ENCODE peak calls at places on chromosome 5, in nine cellular contexts. One of them, this sample, is unnamed.

GRCh38 chr5:126104951-126105350 is 318.3 kb upstream of the GRAMD2B start:
- DNase-seq in LHCN-M2: peak; percentile 63
- DNase-seq in CD4-positive, alpha-beta T cell: no peak
- DNase-seq in hepatic stellate cell: no peak
- DNase-seq in AML-193: no peak
- DNase-seq in GM03348: no peak
- DNase-seq in substantia nigra: no peak
- DNase-seq in CMK: no peak
- DNase-seq in CD4-positive, CD25-positive, alpha-beta regulatory T cell: no peak
- DNase-seq in this sample: no peak

GRCh38 chr5:6761333-6761732 is 48.1 kb downstream of the TENT4A start:
- DNase-seq in CD4-positive, alpha-beta T cell: no peak
- DNase-seq in CD4-positive, CD25-positive, alpha-beta regulatory T cell: no peak
- DNase-seq in hepatic stellate cell: no peak
- DNase-seq in GM03348: no peak
- DNase-seq in AML-193: no peak
- DNase-seq in LHCN-M2: no peak
- DNase-seq in substantia nigra: no peak
- DNase-seq in CMK: no peak
- DNase-seq in this sample: no peak

GRCh38 chr5:154098465-154098864 is 59.7 kb downstream of the MFAP3 start:
- DNase-seq in GM03348: no peak
- DNase-seq in hepatic stellate cell: no peak
- DNase-seq in substantia nigra: no peak
- DNase-seq in CD4-positive, alpha-beta T cell: no peak
- DNase-seq in CMK: no peak
- DNase-seq in CD4-positive, CD25-positive, alpha-beta regulatory T cell: no peak
- DNase-seq in LHCN-M2: no peak
- DNase-seq in AML-193: no peak
- DNase-seq in this sample: no peak

GRCh38 chr5:135375040-135375439 is 24.0 kb downstream of the MACROH2A1 start:
- DNase-seq in GM03348: no peak
- DNase-seq in substantia nigra: no peak
- DNase-seq in CD4-positive, CD25-positive, alpha-beta regulatory T cell: no peak
- DNase-seq in CD4-positive, alpha-beta T cell: no peak
- DNase-seq in hepatic stellate cell: no peak
- DNase-seq in AML-193: no peak
- DNase-seq in LHCN-M2: no peak
- DNase-seq in CMK: no peak
- DNase-seq in this sample: no peak

GRCh38 chr5:58872670-58873273 is 289.9 kb downstream of the RAB3C start:
- DNase-seq in AML-193: no peak
- DNase-seq in CMK: no peak
- DNase-seq in CD4-positive, alpha-beta T cell: no peak
- DNase-seq in CD4-positive, CD25-positive, alpha-beta regulatory T cell: no peak
- DNase-seq in LHCN-M2: no peak
- DNase-seq in hepatic stellate cell: no peak
- DNase-seq in GM03348: no peak
- DNase-seq in substantia nigra: no peak
- DNase-seq in this sample: no peak

GRCh38 chr5:68375540-68375939 is 160.0 kb downstream of the PIK3R1 start:
- DNase-seq in CD4-positive, CD25-positive, alpha-beta regulatory T cell: no peak
- DNase-seq in GM03348: no peak
- DNase-seq in substantia nigra: no peak
- DNase-seq in LHCN-M2: no peak
- DNase-seq in CMK: no peak
- DNase-seq in AML-193: no peak
- DNase-seq in hepatic stellate cell: no peak
- DNase-seq in CD4-positive, alpha-beta T cell: no peak
- DNase-seq in this sample: no peak

GRCh38 chr5:101678494-101679193 is 617.4 kb downstream of the SLCO4C1 start:
- DNase-seq in GM03348: peak; percentile 64
- DNase-seq in CMK: peak; percentile 30
- DNase-seq in LHCN-M2: peak; percentile 54
- DNase-seq in hepatic stellate cell: peak; percentile 5
- DNase-seq in AML-193: peak; percentile 24
- DNase-seq in substantia nigra: peak; percentile 33
- DNase-seq in CD4-positive, CD25-positive, alpha-beta regulatory T cell: peak; percentile 16
- DNase-seq in CD4-positive, alpha-beta T cell: no peak
- DNase-seq in this sample: peak; percentile 25

GRCh38 chr5:33711094-33711670 is 180.6 kb downstream of the ADAMTS12 start:
- DNase-seq in CD4-positive, CD25-positive, alpha-beta regulatory T cell: no peak
- DNase-seq in hepatic stellate cell: no peak
- DNase-seq in LHCN-M2: peak; percentile 41
- DNase-seq in substantia nigra: no peak
- DNase-seq in CMK: no peak
- DNase-seq in AML-193: no peak
- DNase-seq in CD4-positive, alpha-beta T cell: no peak
- DNase-seq in GM03348: no peak
- DNase-seq in this sample: no peak

GRCh38 chr5:151670953-151671636 is 15.6 kb downstream of the SPARC start:
- DNase-seq in CD4-positive, alpha-beta T cell: no peak
- DNase-seq in LHCN-M2: peak; percentile 81
- DNase-seq in GM03348: no peak
- DNase-seq in substantia nigra: no peak
- DNase-seq in CD4-positive, CD25-positive, alpha-beta regulatory T cell: no peak
- DNase-seq in hepatic stellate cell: no peak
- DNase-seq in AML-193: no peak
- DNase-seq in CMK: no peak
- DNase-seq in this sample: no peak

GRCh38 chr5:115050860-115051259 is 118.8 kb downstream of the TRIM36 start:
- DNase-seq in substantia nigra: no peak
- DNase-seq in CMK: no peak
- DNase-seq in AML-193: no peak
- DNase-seq in LHCN-M2: no peak
- DNase-seq in GM03348: no peak
- DNase-seq in CD4-positive, CD25-positive, alpha-beta regulatory T cell: no peak
- DNase-seq in CD4-positive, alpha-beta T cell: no peak
- DNase-seq in hepatic stellate cell: no peak
- DNase-seq in this sample: no peak

GRCh38 chr5:154302181-154302580 is 111.6 kb downstream of the GALNT10 start:
- DNase-seq in CD4-positive, CD25-positive, alpha-beta regulatory T cell: no peak
- DNase-seq in substantia nigra: peak; percentile 35
- DNase-seq in GM03348: no peak
- DNase-seq in hepatic stellate cell: no peak
- DNase-seq in AML-193: no peak
- DNase-seq in CMK: no peak
- DNase-seq in LHCN-M2: no peak
- DNase-seq in CD4-positive, alpha-beta T cell: no peak
- DNase-seq in this sample: no peak

GRCh38 chr5:68000805-68001204 is 214.8 kb upstream of the PIK3R1 start:
- DNase-seq in CD4-positive, CD25-positive, alpha-beta regulatory T cell: no peak
- DNase-seq in CMK: no peak
- DNase-seq in substantia nigra: no peak
- DNase-seq in GM03348: no peak
- DNase-seq in AML-193: no peak
- DNase-seq in LHCN-M2: no peak
- DNase-seq in hepatic stellate cell: no peak
- DNase-seq in CD4-positive, alpha-beta T cell: no peak
- DNase-seq in this sample: no peak

GRCh38 chr5:69030663-69031062 is 63.2 kb upstream of the SLC30A5 start:
- DNase-seq in GM03348: no peak
- DNase-seq in CD4-positive, CD25-positive, alpha-beta regulatory T cell: no peak
- DNase-seq in CD4-positive, alpha-beta T cell: no peak
- DNase-seq in substantia nigra: no peak
- DNase-seq in hepatic stellate cell: no peak
- DNase-seq in LHCN-M2: no peak
- DNase-seq in AML-193: no peak
- DNase-seq in CMK: no peak
- DNase-seq in this sample: no peak

GRCh38 chr5:133453084-133453765 is 159.1 kb downstream of the FSTL4 start:
- DNase-seq in substantia nigra: no peak
- DNase-seq in AML-193: no peak
- DNase-seq in CD4-positive, alpha-beta T cell: no peak
- DNase-seq in CD4-positive, CD25-positive, alpha-beta regulatory T cell: no peak
- DNase-seq in GM03348: no peak
- DNase-seq in CMK: no peak
- DNase-seq in LHCN-M2: no peak
- DNase-seq in hepatic stellate cell: no peak
- DNase-seq in this sample: no peak

GRCh38 chr5:171989276-171989675 is 17.2 kb downstream of the FBXW11 start:
- DNase-seq in CD4-positive, CD25-positive, alpha-beta regulatory T cell: peak; percentile 36
- DNase-seq in LHCN-M2: no peak
- DNase-seq in GM03348: no peak
- DNase-seq in substantia nigra: no peak
- DNase-seq in CMK: no peak
- DNase-seq in AML-193: no peak
- DNase-seq in CD4-positive, alpha-beta T cell: no peak
- DNase-seq in hepatic stellate cell: no peak
- DNase-seq in this sample: peak; percentile 55

GRCh38 chr5:102654559-102655354 is 100.3 kb upstream of the PAM start:
- DNase-seq in GM03348: peak; percentile 63
- DNase-seq in hepatic stellate cell: no peak
- DNase-seq in LHCN-M2: no peak
- DNase-seq in CD4-positive, alpha-beta T cell: no peak
- DNase-seq in substantia nigra: no peak
- DNase-seq in CD4-positive, CD25-positive, alpha-beta regulatory T cell: no peak
- DNase-seq in AML-193: no peak
- DNase-seq in CMK: no peak
- DNase-seq in this sample: no peak

GRCh38 chr5:176529824-176530195 is 7.4 kb downstream of the RNF44 start:
- DNase-seq in CMK: no peak
- DNase-seq in CD4-positive, CD25-positive, alpha-beta regulatory T cell: peak; percentile 87
- DNase-seq in GM03348: no peak
- DNase-seq in AML-193: no peak
- DNase-seq in hepatic stellate cell: no peak
- DNase-seq in substantia nigra: no peak
- DNase-seq in LHCN-M2: no peak
- DNase-seq in CD4-positive, alpha-beta T cell: no peak
- DNase-seq in this sample: no peak

GRCh38 chr5:83914662-83915418 is 194.2 kb upstream of the HAPLN1 start:
- DNase-seq in CD4-positive, CD25-positive, alpha-beta regulatory T cell: no peak
- DNase-seq in CD4-positive, alpha-beta T cell: no peak
- DNase-seq in substantia nigra: no peak
- DNase-seq in LHCN-M2: peak; percentile 33
- DNase-seq in hepatic stellate cell: no peak
- DNase-seq in AML-193: no peak
- DNase-seq in GM03348: peak; percentile 5
- DNase-seq in CMK: no peak
- DNase-seq in this sample: no peak

GRCh38 chr5:115463985-115464384 is 80.6 kb downstream of the FEM1C start:
- DNase-seq in LHCN-M2: peak; percentile 75
- DNase-seq in hepatic stellate cell: no peak
- DNase-seq in GM03348: no peak
- DNase-seq in CD4-positive, CD25-positive, alpha-beta regulatory T cell: no peak
- DNase-seq in CD4-positive, alpha-beta T cell: no peak
- DNase-seq in CMK: no peak
- DNase-seq in substantia nigra: no peak
- DNase-seq in AML-193: no peak
- DNase-seq in this sample: no peak

GRCh38 chr5:176743136-176743827 is 67.1 kb upstream of the UNC5A start:
- DNase-seq in substantia nigra: no peak
- DNase-seq in hepatic stellate cell: peak; percentile 1
- DNase-seq in CD4-positive, alpha-beta T cell: no peak
- DNase-seq in GM03348: no peak
- DNase-seq in CD4-positive, CD25-positive, alpha-beta regulatory T cell: no peak
- DNase-seq in CMK: no peak
- DNase-seq in LHCN-M2: no peak
- DNase-seq in AML-193: no peak
- DNase-seq in this sample: no peak

GRCh38 chr5:88298425-88298824 is 29.8 kb upstream of the TMEM161B start:
- DNase-seq in AML-193: no peak
- DNase-seq in CD4-positive, CD25-positive, alpha-beta regulatory T cell: no peak
- DNase-seq in substantia nigra: no peak
- DNase-seq in hepatic stellate cell: peak; percentile 7
- DNase-seq in LHCN-M2: peak; percentile 21
- DNase-seq in CD4-positive, alpha-beta T cell: no peak
- DNase-seq in GM03348: peak; percentile 27
- DNase-seq in CMK: no peak
- DNase-seq in this sample: peak; percentile 3

GRCh38 chr5:77176429-77176828 is 34.1 kb upstream of the PDE8B start:
- DNase-seq in substantia nigra: no peak
- DNase-seq in AML-193: no peak
- DNase-seq in CD4-positive, CD25-positive, alpha-beta regulatory T cell: no peak
- DNase-seq in GM03348: no peak
- DNase-seq in hepatic stellate cell: no peak
- DNase-seq in CMK: no peak
- DNase-seq in CD4-positive, alpha-beta T cell: no peak
- DNase-seq in LHCN-M2: no peak
- DNase-seq in this sample: no peak

GRCh38 chr5:31733365-31733764 is 94.4 kb downstream of the PDZD2 start:
- DNase-seq in GM03348: no peak
- DNase-seq in CMK: no peak
- DNase-seq in AML-193: no peak
- DNase-seq in LHCN-M2: no peak
- DNase-seq in CD4-positive, CD25-positive, alpha-beta regulatory T cell: no peak
- DNase-seq in hepatic stellate cell: no peak
- DNase-seq in substantia nigra: peak; percentile 41
- DNase-seq in CD4-positive, alpha-beta T cell: no peak
- DNase-seq in this sample: no peak

GRCh38 chr5:1523793-1524480 is at the start of gene LPCAT1:
- DNase-seq in substantia nigra: peak; percentile 68
- DNase-seq in CD4-positive, alpha-beta T cell: peak; percentile 73
- DNase-seq in AML-193: peak; percentile 53
- DNase-seq in hepatic stellate cell: peak; percentile 87
- DNase-seq in CMK: peak; percentile 66
- DNase-seq in CD4-positive, CD25-positive, alpha-beta regulatory T cell: peak; percentile 85
- DNase-seq in GM03348: peak; percentile 98
- DNase-seq in LHCN-M2: peak; percentile 34
- DNase-seq in this sample: peak; percentile 63

GRCh38 chr5:81038495-81038894 is 78.3 kb downstream of the RASGRF2 start:
- DNase-seq in CD4-positive, CD25-positive, alpha-beta regulatory T cell: no peak
- DNase-seq in LHCN-M2: no peak
- DNase-seq in AML-193: no peak
- DNase-seq in CMK: no peak
- DNase-seq in GM03348: no peak
- DNase-seq in CD4-positive, alpha-beta T cell: no peak
- DNase-seq in hepatic stellate cell: no peak
- DNase-seq in substantia nigra: no peak
- DNase-seq in this sample: no peak

GRCh38 chr5:22567983-22568382 is 285.2 kb downstream of the CDH12 start:
- DNase-seq in hepatic stellate cell: no peak
- DNase-seq in substantia nigra: no peak
- DNase-seq in CD4-positive, CD25-positive, alpha-beta regulatory T cell: no peak
- DNase-seq in CD4-positive, alpha-beta T cell: no peak
- DNase-seq in GM03348: no peak
- DNase-seq in LHCN-M2: no peak
- DNase-seq in CMK: no peak
- DNase-seq in AML-193: no peak
- DNase-seq in this sample: no peak

GRCh38 chr5:153777681-153778080 is 261.0 kb downstream of the FAM114A2 start:
- DNase-seq in CMK: no peak
- DNase-seq in LHCN-M2: no peak
- DNase-seq in GM03348: no peak
- DNase-seq in hepatic stellate cell: no peak
- DNase-seq in CD4-positive, CD25-positive, alpha-beta regulatory T cell: no peak
- DNase-seq in substantia nigra: no peak
- DNase-seq in AML-193: no peak
- DNase-seq in CD4-positive, alpha-beta T cell: no peak
- DNase-seq in this sample: no peak

GRCh38 chr5:110054240-110054639 is 364.5 kb downstream of the MAN2A1 start:
- DNase-seq in CD4-positive, CD25-positive, alpha-beta regulatory T cell: peak; percentile 93
- DNase-seq in substantia nigra: no peak
- DNase-seq in hepatic stellate cell: peak; percentile 2
- DNase-seq in GM03348: no peak
- DNase-seq in AML-193: peak; percentile 7
- DNase-seq in CD4-positive, alpha-beta T cell: peak; percentile 35
- DNase-seq in LHCN-M2: peak; percentile 93
- DNase-seq in CMK: peak; percentile 52
- DNase-seq in this sample: peak; percentile 28

GRCh38 chr5:133635051-133635450 is 22.7 kb upstream of the FSTL4 start:
- DNase-seq in hepatic stellate cell: no peak
- DNase-seq in GM03348: no peak
- DNase-seq in substantia nigra: no peak
- DNase-seq in AML-193: no peak
- DNase-seq in CD4-positive, alpha-beta T cell: no peak
- DNase-seq in CD4-positive, CD25-positive, alpha-beta regulatory T cell: no peak
- DNase-seq in CMK: no peak
- DNase-seq in LHCN-M2: peak; percentile 19
- DNase-seq in this sample: peak; percentile 19

GRCh38 chr5:76794871-76795270 is 24.0 kb upstream of the F2RL1 start:
- DNase-seq in substantia nigra: no peak
- DNase-seq in CD4-positive, CD25-positive, alpha-beta regulatory T cell: no peak
- DNase-seq in CD4-positive, alpha-beta T cell: no peak
- DNase-seq in CMK: no peak
- DNase-seq in AML-193: no peak
- DNase-seq in hepatic stellate cell: no peak
- DNase-seq in LHCN-M2: peak; percentile 36
- DNase-seq in GM03348: no peak
- DNase-seq in this sample: peak; percentile 79

GRCh38 chr5:107636555-107636954 is 34.2 kb downstream of the EFNA5 start:
- DNase-seq in CD4-positive, CD25-positive, alpha-beta regulatory T cell: no peak
- DNase-seq in AML-193: peak; percentile 13
- DNase-seq in CMK: no peak
- DNase-seq in CD4-positive, alpha-beta T cell: no peak
- DNase-seq in substantia nigra: no peak
- DNase-seq in hepatic stellate cell: no peak
- DNase-seq in LHCN-M2: no peak
- DNase-seq in GM03348: no peak
- DNase-seq in this sample: no peak

This sample was measured in Caki2.